ENCODE peak calls at places on chromosomes 7 and 10, in six cellular contexts. Z is GM23248, E is tibial artery, Y is esophagus squamous epithelium, C is IMR-90, V is suprapubic skin. P is an unnamed sample.

GRCh38 chr10:110334061-110334656 is 29.4 kb upstream of the SMNDC1 start:
- DNase-seq in Y (no peak), Z (no peak), E (no peak), V (no peak), C (no peak), P (no peak)

GRCh38 chr10:63515002-63515763 is 6.0 kb upstream of the REEP3 start:
- DNase-seq in E (no peak), Y (no peak), Z (peak; percentile 50), C (peak; percentile 33), V (no peak), P (no peak)

GRCh38 chr7:111864291-111864976 is 302.1 kb upstream of the IMMP2L start:
- DNase-seq in C (peak; percentile 62), V (no peak), Z (no peak), Y (no peak), E (no peak), P (no peak)

GRCh38 chr7:29107056-29107455 is 39.3 kb downstream of the CPVL start:
- DNase-seq in E (no peak), Y (no peak), C (no peak), V (no peak), Z (no peak), P (no peak)

GRCh38 chr7:105589221-105590077 is 8.2 kb upstream of the EFCAB10 start:
- DNase-seq in E (peak; percentile 53), Y (no peak), V (no peak), C (peak; percentile 81), Z (peak; percentile 92), P (no peak)

GRCh38 chr7:43362652-43363428 is 220.1 kb upstream of the STK17A start:
- DNase-seq in E (no peak), C (peak; percentile 16), Y (no peak), V (no peak), Z (peak; percentile 64), P (no peak)

GRCh38 chr10:80201592-80202256 is 3.6 kb downstream of the ANXA11 start:
- DNase-seq in C (no peak), Z (no peak), V (no peak), E (no peak), Y (no peak), P (no peak)

GRCh38 chr10:36170943-36171501 is 528.9 kb upstream of the FZD8 start:
- DNase-seq in Y (no peak), C (no peak), V (no peak), E (no peak), Z (no peak), P (no peak)

GRCh38 chr7:29807179-29807841 is 1.0 kb downstream of the WIPF3 start:
- DNase-seq in E (peak; percentile 22), C (no peak), Z (peak; percentile 41), V (no peak), Y (no peak), P (no peak)

GRCh38 chr10:10165415-10165814 is 852.3 kb upstream of the CELF2 start:
- DNase-seq in C (no peak), Y (no peak), V (no peak), E (no peak), Z (no peak), P (no peak)

GRCh38 chr7:50284296-50284695 is 20.2 kb upstream of the IKZF1 start:
- DNase-seq in Z (no peak), V (no peak), Y (no peak), C (no peak), E (no peak), P (no peak)

GRCh38 chr10:129057856-129058663 is 409.0 kb upstream of the MGMT start:
- DNase-seq in V (no peak), Z (no peak), C (no peak), Y (no peak), E (no peak), P (no peak)

GRCh38 chr10:51074238-51075028 is at the start of gene PRKG1:
- DNase-seq in E (peak; percentile 84), Z (peak; percentile 89), V (peak; percentile 87), C (peak; percentile 85), Y (no peak), P (peak; percentile 89)

GRCh38 chr10:80278480-80278879 is 11.0 kb downstream of the MAT1A start:
- DNase-seq in C (no peak), Y (no peak), Z (no peak), V (no peak), E (no peak), P (no peak)

GRCh38 chr7:155348806-155349205 is 51.1 kb downstream of the INSIG1 start:
- DNase-seq in Z (no peak), Y (no peak), E (no peak), V (peak; percentile 40), C (no peak), P (no peak)

GRCh38 chr10:47152861-47153349 is 147.1 kb upstream of the GDF10 start:
- DNase-seq in Y (no peak), C (no peak), Z (peak; percentile 51), E (no peak), V (no peak), P (no peak)

GRCh38 chr10:70145666-70146488 is 623 bp downstream of the TYSND1 start:
- DNase-seq in C (peak; percentile 54), E (peak; percentile 55), V (peak; percentile 85), Y (no peak), Z (peak; percentile 90), P (peak; percentile 94)

GRCh38 chr10:16986406-16987128 is 143.0 kb downstream of the CUBN start:
- DNase-seq in E (no peak), Y (no peak), Z (peak; percentile 91), C (peak; percentile 88), V (no peak), P (no peak)

GRCh38 chr7:129501760-129502707 is at the start of gene SMKR1:
- DNase-seq in C (peak; percentile 23), E (peak; percentile 29), V (peak; percentile 82), Y (peak; percentile 35), Z (peak; percentile 82), P (peak; percentile 86)
- H3K4me3 ChIP-seq in C (peak within 1 kb of the TSS; percentile 47), E (peak within 1 kb of the TSS; percentile 55), V (peak within 1 kb of the TSS; percentile 75), Y (peak within 1 kb of the TSS; percentile 61), Z (peak within 1 kb of the TSS; percentile 70), P (peak within 1 kb of the TSS; percentile 54)

GRCh38 chr7:134126126-134126525 is 1.0 kb upstream of the LRGUK start:
- DNase-seq in C (no peak), Z (no peak), E (no peak), V (no peak), Y (no peak), P (no peak)

GRCh38 chr7:134134004-134134403 is 6.9 kb downstream of the LRGUK start:
- DNase-seq in E (no peak), V (no peak), Y (no peak), Z (no peak), C (no peak), P (no peak)

GRCh38 chr7:134128829-134129228 is 1.7 kb downstream of the LRGUK start:
- DNase-seq in C (no peak), Z (no peak), V (no peak), Y (no peak), E (no peak), P (no peak)

GRCh38 chr7:134126937-134127848 is at the start of gene LRGUK:
- DNase-seq in Z (peak; percentile 93), V (peak; percentile 83), E (peak; percentile 85), Y (peak; percentile 17), C (peak; percentile 72), P (peak; percentile 92)

GRCh38 chr7:134130124-134130523 is 3.0 kb downstream of the LRGUK start:
- DNase-seq in V (no peak), Y (no peak), C (no peak), Z (no peak), E (no peak), P (no peak)
- H3K27ac ChIP-seq in V (no peak overlapping the region), Y (no peak overlapping the region), C (no peak overlapping the region), Z (no peak overlapping the region), E (no peak overlapping the region), P (no peak overlapping the region)

GRCh38 chr10:21518629-21519321 is 6.7 kb downstream of the SKIDA1 start:
- DNase-seq in V (no peak), Y (no peak), C (peak; percentile 56), E (no peak), Z (peak; percentile 62), P (no peak)

GRCh38 chr10:21517134-21517982 is 8.1 kb downstream of the SKIDA1 start:
- DNase-seq in V (peak; percentile 76), C (peak; percentile 59), Z (peak; percentile 76), E (peak; percentile 58), Y (no peak), P (peak; percentile 88)

GRCh38 chr10:21517983-21518628 is 7.4 kb downstream of the SKIDA1 start:
- DNase-seq in C (peak; percentile 68), Y (no peak), V (no peak), E (no peak), Z (peak; percentile 76), P (no peak)

GRCh38 chr10:21519981-21520436 is 5.5 kb downstream of the SKIDA1 start:
- DNase-seq in V (no peak), C (peak; percentile 84), E (no peak), Y (no peak), Z (peak; percentile 91), P (no peak)

DNA sequence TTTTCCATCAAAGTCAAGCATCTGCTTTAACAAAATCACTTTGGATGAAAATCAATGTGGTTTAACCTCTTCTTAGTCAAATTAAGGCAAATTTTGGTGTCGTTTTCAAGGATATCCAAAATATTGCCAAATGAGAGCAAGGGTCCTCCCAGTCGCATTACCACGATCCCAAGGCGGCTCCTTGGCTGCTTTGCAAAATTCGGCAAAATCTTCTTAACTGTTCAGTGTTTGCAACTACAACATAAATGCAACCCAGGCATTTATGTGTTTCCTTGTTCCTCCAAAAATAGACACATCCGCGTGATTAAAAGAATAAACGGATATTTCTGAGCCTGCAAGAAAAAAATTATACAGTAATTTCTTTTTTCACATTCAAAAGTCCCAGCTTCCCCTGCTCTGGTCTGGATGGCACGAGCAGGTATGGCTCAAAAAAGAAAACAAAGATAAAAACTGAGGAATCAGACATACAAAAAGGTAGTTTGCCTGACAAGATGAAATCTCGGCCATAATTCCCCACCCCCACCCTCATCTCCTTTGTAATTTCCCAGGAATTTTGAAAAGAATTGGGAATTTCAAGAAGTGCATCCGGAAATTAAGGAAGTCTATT is 6.1 kb downstream of the SKIDA1 start:
- DNase-seq in V (no peak), Y (no peak), C (no peak), E (no peak), Z (peak; percentile 28), P (no peak)
- H3K4me3 ChIP-seq in V (peak overlapping the region; percentile 87), Y (peak overlapping the region; percentile 70), C (peak overlapping the region; percentile 95), E (peak overlapping the region; percentile 65), Z (peak overlapping the region; percentile 82), P (peak overlapping the region; percentile 49)

GRCh38 chr10:52965489-52965888 is 192.9 kb upstream of the MBL2 start:
- DNase-seq in C (no peak), Y (no peak), E (no peak), V (no peak), Z (no peak), P (no peak)
- H3K27ac ChIP-seq in C (no peak overlapping the region), Y (no peak overlapping the region), E (no peak overlapping the region), V (no peak overlapping the region), Z (no peak overlapping the region), P (no peak overlapping the region)

DNA sequence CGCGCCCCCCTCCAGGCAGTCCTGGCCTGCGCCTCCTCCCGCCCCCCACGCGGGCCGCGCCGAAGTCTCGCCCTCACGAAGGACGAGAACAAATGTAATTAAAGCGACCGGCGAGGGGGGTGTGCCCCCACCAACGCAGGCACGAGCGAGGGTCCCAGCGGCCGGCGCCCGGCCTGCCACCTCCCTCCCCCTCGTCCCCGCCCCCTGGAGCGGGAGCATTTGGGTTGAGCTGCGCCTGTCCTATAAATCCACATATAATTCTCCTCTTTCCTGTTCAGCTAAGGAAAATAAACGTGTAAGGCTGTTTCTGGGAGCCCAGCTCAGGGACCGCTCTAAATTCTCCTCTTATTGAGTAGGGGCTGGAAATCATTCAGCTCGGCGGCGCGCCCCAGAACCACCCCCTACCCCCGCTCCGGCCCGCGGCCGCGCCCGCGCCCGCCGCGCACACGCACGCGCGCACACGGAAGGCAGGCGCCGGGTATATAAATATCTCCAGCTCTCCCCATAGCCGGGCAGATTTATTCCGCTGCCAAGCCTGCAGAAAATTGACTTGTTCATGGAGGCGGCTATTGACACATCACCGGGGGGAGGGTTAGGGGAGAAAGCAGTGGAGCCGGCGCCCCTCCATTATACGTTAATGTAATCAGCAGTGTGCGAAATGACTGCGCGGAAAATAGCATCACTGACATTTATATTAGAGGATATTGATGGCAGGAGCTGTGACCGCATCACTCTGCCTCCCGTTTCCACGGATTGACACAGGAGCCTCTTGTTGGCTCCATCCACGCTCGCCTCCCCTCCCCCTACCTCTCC is 61.6 kb upstream of the BTRC start:
- DNase-seq in C (no peak), E (no peak), Y (no peak), Z (peak; percentile 48), V (no peak), P (no peak)
- H3K4me3 ChIP-seq in C (peak overlapping the region; percentile 36), E (peak overlapping the region; percentile 56), Y (peak overlapping the region; percentile 51), Z (peak overlapping the region; percentile 78), V (peak overlapping the region; percentile 60), P (peak overlapping the region; percentile 33)